ENCODE peak calls at places on chromosome 13, in five cellular contexts. L is T-helper 9 cell, B is iPS-NIHi11, E is left lobe of liver, O is pons. X is an unnamed sample.
A peak's percentile ranks its signal among the peaks of the same experiment; 100 is the strongest.

GRCh38 chr13:101523732-101524131 is 71.3 kb downstream of the ITGBL1 start:
- DNase-seq in L (no peak), O (peak; percentile 43), B (no peak), E (no peak), X (no peak)

GRCh38 chr13:58480011-58480410 is 848.5 kb downstream of the PCDH17 start:
- DNase-seq in B (no peak), E (no peak), L (no peak), O (no peak), X (no peak)

GRCh38 chr13:51534075-51534817 is 50.0 kb upstream of the WDFY2 start:
- DNase-seq in B (no peak), E (no peak), L (peak; percentile 5), O (peak; percentile 74), X (no peak)

GRCh38 chr13:45396548-45397095 is 21.6 kb downstream of the SLC25A30 start:
- DNase-seq in O (no peak), L (no peak), B (no peak), E (peak; percentile 29), X (no peak)

GRCh38 chr13:81671103-81671502 is 1330.2 kb upstream of the SPRY2 start:
- DNase-seq in O (no peak), B (no peak), L (no peak), E (no peak), X (no peak)

GRCh38 chr13:59086147-59086546 is 1077.6 kb downstream of the DIAPH3 start:
- DNase-seq in E (no peak), L (no peak), O (no peak), B (no peak), X (no peak)

GRCh38 chr13:96252903-96253302 is 163.0 kb downstream of the HS6ST3 start:
- DNase-seq in E (no peak), B (no peak), L (no peak), O (no peak), X (no peak)

GRCh38 chr13:113978741-113979481 is 5.0 kb upstream of the C13orf46 start:
- DNase-seq in E (no peak), L (no peak), B (no peak), O (no peak), X (peak; percentile 7)

GRCh38 chr13:76769238-76769859 is 116.9 kb downstream of the KCTD12 start:
- DNase-seq in B (no peak), L (no peak), O (no peak), E (no peak), X (no peak)

GRCh38 chr13:30715837-30716236 is 19.5 kb upstream of the ALOX5AP start:
- DNase-seq in L (no peak), B (no peak), E (no peak), O (no peak), X (no peak)

GRCh38 chr13:111401151-111401550 is 80.7 kb downstream of the TEX29 start:
- DNase-seq in L (no peak), B (no peak), O (no peak), E (peak; percentile 2), X (no peak)

GRCh38 chr13:73967397-73968165 is 166.6 kb downstream of the KLF12 start:
- DNase-seq in B (no peak), L (no peak), O (no peak), E (no peak), X (no peak)

GRCh38 chr13:23990443-23990842 is 93.1 kb upstream of the C1QTNF9B start:
- DNase-seq in L (no peak), E (no peak), B (no peak), O (no peak), X (no peak)

GRCh38 chr13:52665325-52665724 is 12.7 kb downstream of the SUGT1 start:
- DNase-seq in B (peak; percentile 18), O (peak; percentile 30), L (no peak), E (no peak), X (no peak)

GRCh38 chr13:93848247-93848646 is 621.6 kb downstream of the GPC6 start:
- DNase-seq in B (no peak), E (no peak), O (no peak), L (no peak), X (no peak)

GRCh38 chr13:112455476-112456059 is 79.4 kb downstream of the SPACA7 start:
- DNase-seq in E (no peak), B (no peak), L (no peak), O (no peak), X (no peak)

GRCh38 chr13:109840201-109840892 is 54.0 kb upstream of the IRS2 start:
- DNase-seq in E (no peak), B (no peak), L (no peak), O (peak; percentile 7), X (no peak)

GRCh38 chr13:106752584-106753202 is 184.8 kb upstream of the ARGLU1 start:
- DNase-seq in E (no peak), L (no peak), B (no peak), O (peak; percentile 84), X (no peak)

GRCh38 chr13:28820099-28821051 is at the start of gene MTUS2:
- DNase-seq in L (no peak), E (peak; percentile 54), O (no peak), B (peak; percentile 65), X (peak; percentile 70)

GRCh38 chr13:101875717-101876393 is 423.4 kb downstream of the ITGBL1 start:
- DNase-seq in E (peak; percentile 79), L (no peak), O (no peak), B (no peak), X (no peak)

GRCh38 chr13:90968510-90968909 is 379.0 kb upstream of the MIR17HG start:
- DNase-seq in B (peak; percentile 62), L (no peak), O (peak; percentile 45), E (no peak), X (peak; percentile 52)

GRCh38 chr13:73492811-73493210 is 434.0 kb downstream of the KLF5 start:
- DNase-seq in L (no peak), E (no peak), B (no peak), O (no peak), X (no peak)

GRCh38 chr13:28548872-28549271 is 53.9 kb upstream of the FLT1 start:
- DNase-seq in O (no peak), L (no peak), E (no peak), B (peak; percentile 45), X (no peak)

GRCh38 chr13:90591927-90592268 is 755.6 kb upstream of the MIR17HG start:
- DNase-seq in L (no peak), B (no peak), E (no peak), O (no peak), X (no peak)

GRCh38 chr13:48864100-48864499 is 111.6 kb upstream of the FNDC3A start:
- DNase-seq in L (no peak), B (no peak), O (no peak), E (no peak), X (no peak)

GRCh38 chr13:48302920-48303330 is 626 bp upstream of the RB1 start:
- DNase-seq in L (no peak), B (peak; percentile 12), E (no peak), O (peak; percentile 56), X (no peak)

GRCh38 chr13:96650301-96650886 is 343.9 kb downstream of the OXGR1 start:
- DNase-seq in E (no peak), B (no peak), O (no peak), L (no peak), X (no peak)

GRCh38 chr13:20702945-20703784 is at the start of gene IL17D:
- DNase-seq in L (peak; percentile 16), B (peak; percentile 67), E (no peak), O (no peak), X (peak; percentile 45)

GRCh38 chr13:103795892-103796478 is 729.8 kb upstream of the SLC10A2 start:
- DNase-seq in B (no peak), E (no peak), L (no peak), O (no peak), X (no peak)

GRCh38 chr13:80562423-80562822 is 221.5 kb upstream of the SPRY2 start:
- DNase-seq in B (no peak), L (no peak), O (no peak), E (no peak), X (no peak)

GRCh38 chr13:33994826-33995502 is 177.0 kb downstream of the RFC3 start:
- DNase-seq in O (no peak), L (no peak), B (no peak), E (no peak), X (no peak)

GRCh38 chr13:79496188-79496587 is 15.2 kb downstream of the NDFIP2 start:
- DNase-seq in E (no peak), B (no peak), L (no peak), O (no peak), X (no peak)

GRCh38 chr13:40408602-40409001 is 257.8 kb downstream of the FOXO1 start:
- DNase-seq in O (no peak), B (no peak), E (no peak), L (no peak), X (no peak)

GRCh38 chr13:103758222-103758621 is 692.0 kb upstream of the SLC10A2 start:
- DNase-seq in E (no peak), O (no peak), L (no peak), B (no peak), X (no peak)

GRCh38 chr13:95209109-95209508 is 92.1 kb downstream of the ABCC4 start:
- DNase-seq in O (no peak), B (no peak), E (no peak), L (no peak), X (no peak)